ENCODE peak calls at places on chromosomes 7 and 10, in nine cellular contexts. G is cardiac fibroblast, Q is AG09309, T is kidney epithelial cell, U is GM23248, M is right cardiac atrium, Y is brain microvascular endothelial cell, L is sigmoid colon, F is mesendoderm. J is an unnamed sample.

GRCh38 chr10:13139150-13139549 is 22.2 kb upstream of the MCM10 start:
- DNase-seq in G (no peak), Q (no peak), T (no peak), U (no peak), M (no peak), Y (no peak), L (no peak), F (no peak), J (no peak)

GRCh38 chr7:26534649-26535482 is 243.2 kb downstream of the SNX10 start:
- DNase-seq in G (no peak), Q (no peak), T (no peak), U (no peak), M (no peak), Y (no peak), L (no peak), F (no peak), J (no peak)

GRCh38 chr7:8620169-8620568 is 186.8 kb downstream of the NXPH1 start:
- DNase-seq in G (no peak), Q (no peak), T (no peak), U (no peak), M (no peak), Y (no peak), L (no peak), F (no peak), J (no peak)

GRCh38 chr7:100825215-100825671 is 2.1 kb downstream of the EPHB4 start:
- DNase-seq in G (peak), Q (no peak), T (no peak), U (peak), M (peak), Y (no peak), L (no peak), F (peak), J (no peak)

GRCh38 chr7:91079491-91079890 is 184.7 kb upstream of the FZD1 start:
- DNase-seq in G (peak), Q (no peak), T (no peak), U (peak), M (no peak), Y (peak), L (no peak), F (no peak), J (no peak)

GRCh38 chr10:17502788-17503187 is 48.4 kb upstream of the ST8SIA6 start:
- DNase-seq in G (no peak), Q (no peak), T (no peak), U (no peak), M (no peak), Y (no peak), L (no peak), F (no peak), J (no peak)

GRCh38 chr7:15041226-15041625 is 138.7 kb upstream of the DGKB start:
- DNase-seq in G (peak), Q (no peak), T (no peak), U (no peak), M (no peak), Y (no peak), L (no peak), F (no peak), J (no peak)

GRCh38 chr7:128869138-128869943 is 6.7 kb downstream of the ATP6V1F start:
- DNase-seq in G (peak), Q (no peak), T (no peak), U (peak), M (peak), Y (no peak), L (peak), F (peak), J (no peak)

GRCh38 chr10:7409732-7410168 is 1.1 kb downstream of the SFMBT2 start:
- DNase-seq in G (no peak), Q (no peak), T (no peak), U (peak), M (no peak), Y (no peak), L (no peak), F (peak), J (no peak)

DNA sequence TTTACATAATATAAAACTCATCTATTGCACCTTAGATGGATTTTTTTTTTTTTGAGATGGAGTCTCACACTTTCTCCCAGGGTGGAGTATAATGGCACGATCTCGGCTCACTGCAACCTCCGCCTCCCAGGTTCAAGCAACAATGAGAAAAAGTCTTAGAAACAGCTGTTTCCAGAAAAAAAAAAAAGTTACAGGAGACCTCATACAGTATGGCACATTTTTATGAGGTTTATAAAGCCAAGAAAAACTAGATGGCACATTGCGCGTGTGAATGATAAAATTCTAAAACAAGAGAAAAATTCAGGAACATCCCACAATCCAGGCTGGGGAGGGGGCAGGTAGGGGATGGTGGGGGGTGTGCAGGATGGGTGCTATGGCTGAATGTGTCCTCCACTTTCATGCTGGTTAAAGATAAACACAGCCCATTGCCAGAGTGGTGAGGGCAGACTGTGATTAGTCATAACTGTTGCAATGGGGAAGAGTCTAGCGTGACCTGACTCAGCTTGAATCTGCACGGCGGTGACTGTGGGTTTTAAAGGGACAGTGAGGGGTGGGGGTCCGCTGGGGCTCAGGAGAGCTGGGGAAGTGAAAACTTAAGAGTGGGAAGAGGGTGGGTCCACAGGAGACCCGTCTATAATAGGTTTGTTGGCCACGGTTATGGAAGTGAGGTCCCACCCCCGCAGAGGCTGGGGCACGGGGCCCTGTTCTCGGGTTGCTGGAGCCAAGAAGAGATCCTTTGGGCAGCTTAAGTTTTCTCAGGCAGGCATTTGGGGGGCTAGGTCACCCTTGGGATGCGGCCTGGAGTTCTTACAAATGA is 11.9 kb upstream of the LRRC27 start:
- DNase-seq in G (peak), Q (peak), T (peak), U (peak), M (no peak), Y (peak), L (no peak), F (no peak), J (peak)
- H3K4me3 ChIP-seq in G (no peak), Q (no peak), T (no peak), U (peak), M (no peak), Y (no peak), L (no peak), F (no peak), J (no peak)

DNA sequence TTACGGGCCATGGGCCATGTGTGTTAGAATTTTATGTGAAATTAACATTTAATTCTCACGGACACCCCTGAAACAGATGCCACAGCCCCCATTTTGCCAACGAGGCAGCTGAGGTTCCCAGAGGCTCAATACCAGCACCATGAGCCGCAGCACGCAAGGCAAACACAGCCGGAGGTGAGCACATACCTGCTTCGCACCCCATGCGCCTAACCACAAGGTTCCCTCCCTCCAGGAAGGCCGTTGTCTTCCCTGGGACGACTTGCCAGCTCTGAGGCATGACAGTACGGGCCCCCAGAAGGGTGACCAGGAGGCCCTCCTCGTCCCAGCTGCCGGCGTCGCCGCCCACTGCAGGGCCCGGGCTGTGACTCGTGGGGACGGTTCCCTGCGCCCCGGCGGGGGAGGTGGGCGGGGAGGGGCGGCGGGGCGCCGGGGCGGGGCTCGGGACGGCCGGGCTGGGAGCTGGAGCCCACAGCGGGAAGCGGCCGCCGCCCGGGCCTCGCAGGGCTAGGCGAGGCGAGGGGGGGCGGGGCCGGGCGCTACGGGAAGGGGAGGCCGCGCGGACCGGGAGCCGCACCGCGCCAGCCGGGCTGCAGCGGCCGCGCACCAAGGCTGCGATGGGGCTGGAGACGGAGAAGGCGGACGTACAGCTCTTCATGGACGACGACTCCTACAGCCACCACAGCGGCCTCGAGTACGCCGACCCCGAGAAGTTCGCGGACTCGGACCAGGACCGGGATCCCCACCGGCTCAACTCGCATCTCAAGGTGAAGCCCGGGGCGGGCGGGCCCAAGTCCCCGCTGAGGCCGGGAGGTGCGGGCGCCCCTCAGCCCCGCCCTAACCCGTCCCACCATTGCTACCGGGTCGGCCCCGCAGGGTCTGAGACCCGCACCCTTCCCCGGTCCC is at the start of gene CAV2:
- DNase-seq in G (peak), Q (no peak), T (no peak), U (peak), M (peak), Y (no peak), L (peak), F (peak), J (no peak)
- H3K4me3 ChIP-seq in G (peak), Q (peak), T (peak), U (peak), M (peak), Y (peak), L (peak), F (peak), J (peak)

GRCh38 chr7:131021460-131021859 is 287.5 kb upstream of the KLF14 start:
- DNase-seq in G (no peak), Q (no peak), T (no peak), U (no peak), M (no peak), Y (no peak), L (no peak), F (no peak), J (no peak)
- H3K4me3 ChIP-seq in G (no peak), Q (no peak), T (no peak), U (no peak), M (no peak), Y (no peak), L (no peak), F (no peak), J (no peak)

GRCh38 chr7:132574281-132574680 is 2.0 kb downstream of the PLXNA4 start:
- DNase-seq in G (no peak), Q (no peak), T (no peak), U (no peak), M (no peak), Y (no peak), L (no peak), F (no peak), J (no peak)
- H3K4me3 ChIP-seq in G (no peak), Q (no peak), T (no peak), U (no peak), M (peak), Y (no peak), L (no peak), F (no peak), J (no peak)

DNA sequence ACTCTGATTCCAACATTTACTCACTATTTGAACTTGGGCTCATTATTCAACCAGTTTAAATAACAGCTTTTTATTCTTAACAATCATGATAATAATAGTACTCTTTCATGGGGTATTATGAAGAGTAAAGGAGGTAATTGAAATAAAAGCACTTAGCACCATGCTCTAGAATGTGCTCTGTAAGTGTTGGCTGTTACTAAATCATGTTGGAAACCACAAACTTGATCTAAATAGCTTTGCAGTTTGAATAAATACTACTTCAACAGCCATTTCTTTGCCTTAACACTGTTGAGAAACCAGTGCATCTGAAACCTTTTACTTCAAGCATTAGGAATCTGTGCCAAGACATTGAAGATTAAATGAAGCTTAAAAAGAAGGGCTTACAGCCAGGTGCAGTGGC is 7.9 kb upstream of the UPF2 start:
- DNase-seq in G (no peak), Q (no peak), T (no peak), U (no peak), M (no peak), Y (no peak), L (no peak), F (no peak), J (no peak)
- H3K4me3 ChIP-seq in G (no peak), Q (no peak), T (no peak), U (no peak), M (no peak), Y (no peak), L (no peak), F (no peak), J (no peak)

DNA sequence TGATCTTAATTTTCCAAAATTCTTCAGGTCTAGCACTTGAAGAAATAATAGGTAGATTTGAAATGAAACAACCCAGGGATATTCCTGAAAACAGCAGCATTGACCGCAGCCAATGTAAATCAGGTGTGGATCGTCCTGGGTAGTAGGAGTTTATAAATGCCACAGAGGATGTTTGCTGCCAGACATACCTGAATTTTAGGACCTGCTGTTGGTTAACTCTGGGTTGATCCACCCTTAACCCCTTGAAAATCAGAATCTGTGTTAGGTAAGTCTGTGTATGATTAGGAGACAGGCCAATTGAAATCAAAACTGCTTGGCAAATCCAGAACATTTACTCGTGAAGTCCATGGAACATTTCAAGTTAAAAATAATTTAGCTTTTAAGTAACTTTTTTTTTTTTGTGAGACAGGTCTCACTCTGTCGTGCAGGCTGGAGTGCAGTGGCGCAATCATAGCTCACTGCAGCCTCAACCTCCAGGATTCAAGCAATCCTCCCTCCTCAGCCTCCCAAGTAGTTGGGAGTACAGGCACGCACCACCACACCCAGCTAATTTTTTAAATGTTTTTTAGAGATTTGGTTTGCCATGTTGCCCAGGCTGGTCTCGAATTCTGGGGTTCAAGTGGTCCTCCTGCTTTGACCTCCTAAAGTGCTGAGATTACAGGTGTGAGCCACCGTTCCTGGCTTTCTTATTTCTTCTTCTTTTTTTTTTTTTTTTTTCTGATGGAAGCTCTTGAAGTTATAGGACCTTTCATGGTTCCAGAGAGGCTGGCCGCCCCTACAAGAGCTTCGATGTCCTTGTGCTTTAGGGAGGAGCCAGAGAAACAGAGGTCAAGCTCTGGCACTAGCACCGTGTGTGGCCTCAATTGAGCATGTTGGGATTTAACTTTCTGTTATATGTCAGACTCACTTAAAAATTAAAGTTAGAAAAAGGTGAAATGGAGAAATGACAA is 2.0 kb downstream of the POR start:
- DNase-seq in G (no peak), Q (no peak), T (no peak), U (no peak), M (no peak), Y (no peak), L (no peak), F (no peak), J (no peak)
- H3K4me3 ChIP-seq in G (no peak), Q (no peak), T (no peak), U (peak), M (no peak), Y (no peak), L (no peak), F (no peak), J (no peak)

J was measured in skeletal muscle cell.